ENCODE peak calls at places on chromosomes 7 and 10, in five cellular contexts. A, E, S, O and V are unnamed samples.

GRCh38 chr7:102106625-102107024 is 180.0 kb upstream of the SH2B2 start:
- DNase-seq in A (no peak), E (no peak), S (no peak), O (no peak), V (no peak)

GRCh38 chr7:20598479-20599419 is 16.7 kb upstream of the ABCB5 start:
- DNase-seq in A (no peak), E (peak; percentile 67), S (no peak), O (peak; percentile 73), V (peak; percentile 72)

GRCh38 chr7:43531700-43532099 is 51.2 kb upstream of the STK17A start:
- DNase-seq in A (no peak), E (no peak), S (no peak), O (no peak), V (no peak)

GRCh38 chr10:15824498-15824897 is 35.8 kb downstream of the MINDY3 start:
- DNase-seq in A (no peak), E (no peak), S (no peak), O (no peak), V (no peak)

GRCh38 chr10:69636626-69637550 is 6.8 kb downstream of the FAM241B start:
- DNase-seq in A (peak; percentile 56), E (no peak), S (no peak), O (no peak), V (peak; percentile 20)

GRCh38 chr7:144386741-144387140 is 16.8 kb downstream of the NOBOX start:
- DNase-seq in A (no peak), E (no peak), S (no peak), O (no peak), V (no peak)

GRCh38 chr7:7265676-7266075 is 83.3 kb downstream of the C1GALT1 start:
- DNase-seq in A (no peak), E (no peak), S (no peak), O (no peak), V (no peak)

GRCh38 chr7:54664235-54665228 is 94.5 kb downstream of the SEC61G start:
- DNase-seq in A (peak; percentile 68), E (no peak), S (no peak), O (peak; percentile 86), V (peak; percentile 32)

GRCh38 chr7:30874656-30875317 is 36.9 kb upstream of the AQP1 start:
- DNase-seq in A (no peak), E (no peak), S (no peak), O (no peak), V (no peak)

GRCh38 chr10:44416021-44416758 is 31.3 kb upstream of the CXCL12 start:
- DNase-seq in A (no peak), E (no peak), S (no peak), O (no peak), V (no peak)

GRCh38 chr10:79303631-79304478 is 43.4 kb upstream of the PPIF start:
- DNase-seq in A (no peak), E (no peak), S (no peak), O (no peak), V (no peak)

GRCh38 chr10:124568858-124569622 is 107.4 kb downstream of the LHPP start:
- DNase-seq in A (no peak), E (no peak), S (no peak), O (no peak), V (no peak)

GRCh38 chr7:115476666-115477065 is 553.9 kb downstream of the TFEC start:
- DNase-seq in A (no peak), E (no peak), S (no peak), O (peak; percentile 6), V (no peak)

GRCh38 chr10:7915923-7916322 is 97.6 kb downstream of the TAF3 start:
- DNase-seq in A (no peak), E (no peak), S (no peak), O (no peak), V (no peak)

GRCh38 chr7:106365252-106366005 is 80.6 kb upstream of the NAMPT start:
- DNase-seq in A (no peak), E (no peak), S (no peak), O (peak; percentile 48), V (peak; percentile 68)

GRCh38 chr10:43318978-43319965 is 52.2 kb upstream of the FXYD4 start:
- DNase-seq in A (no peak), E (no peak), S (no peak), O (no peak), V (no peak)

GRCh38 chr7:12110425-12110824 is 100.7 kb upstream of the TMEM106B start:
- DNase-seq in A (no peak), E (no peak), S (no peak), O (no peak), V (no peak)

GRCh38 chr7:88202278-88202677 is 17.6 kb downstream of the SRI start:
- DNase-seq in A (no peak), E (no peak), S (no peak), O (no peak), V (no peak)

GRCh38 chr7:47402941-47403340 is 179.0 kb downstream of the TNS3 start:
- DNase-seq in A (no peak), E (no peak), S (no peak), O (no peak), V (no peak)

GRCh38 chr10:100653957-100654834 is 91.2 kb upstream of the PAX2 start:
- DNase-seq in A (no peak), E (no peak), S (no peak), O (peak; percentile 69), V (no peak)

GRCh38 chr7:36937754-36938551 is 213.7 kb upstream of the AOAH start:
- DNase-seq in A (no peak), E (no peak), S (no peak), O (no peak), V (no peak)

GRCh38 chr10:9634466-9634865 is 1383.2 kb upstream of the CELF2 start:
- DNase-seq in A (no peak), E (no peak), S (no peak), O (no peak), V (no peak)

GRCh38 chr7:112362796-112363195 is 87.5 kb upstream of the IFRD1 start:
- DNase-seq in A (no peak), E (no peak), S (no peak), O (no peak), V (no peak)

GRCh38 chr10:101618871-101619270 is 30.8 kb downstream of the DPCD start:
- DNase-seq in A (no peak), E (no peak), S (no peak), O (no peak), V (no peak)

GRCh38 chr7:25314094-25314708 is 85.9 kb upstream of the NPVF start:
- DNase-seq in A (no peak), E (no peak), S (no peak), O (peak; percentile 29), V (no peak)
- TF ChIP-seq CTCF in A (no peak), E (no peak), S (no peak), O (no peak), V (no peak)

DNA sequence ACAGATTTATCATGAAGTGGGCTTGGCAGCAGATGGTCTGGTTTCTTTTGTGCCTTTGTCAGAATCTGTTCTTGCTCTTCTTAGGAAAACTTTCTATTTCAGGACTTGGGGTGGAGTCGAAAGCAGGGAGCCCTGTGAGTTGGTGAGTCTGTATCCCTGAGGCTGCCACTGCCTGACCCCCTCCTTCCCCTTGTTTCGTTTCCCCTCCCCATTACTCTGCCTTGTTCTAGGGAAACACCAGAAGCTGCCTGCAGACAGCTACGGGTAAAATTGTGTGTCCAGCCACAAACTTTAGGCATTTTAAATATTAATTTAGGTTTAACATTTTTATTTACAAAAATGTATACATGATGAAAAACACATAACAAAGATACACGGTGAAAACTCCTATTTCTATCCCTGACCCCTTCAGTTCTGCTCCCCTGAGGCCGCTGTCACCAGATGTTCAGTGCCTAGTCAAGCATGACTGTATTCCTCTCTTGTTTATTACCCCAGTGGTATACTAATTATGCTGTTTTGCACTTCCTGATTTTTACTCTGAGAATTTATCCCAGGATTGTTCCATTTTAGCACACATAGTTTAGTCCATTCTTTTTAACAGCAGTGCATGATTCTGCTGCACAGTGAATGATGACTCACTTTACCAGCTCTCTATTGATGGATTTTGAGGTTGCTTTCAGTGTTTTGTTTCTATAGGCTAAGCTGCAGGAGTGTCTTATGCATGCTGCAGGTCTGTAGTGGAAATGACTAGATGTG is 9.1 kb downstream of the TSPAN14 start:
- DNase-seq in A (no peak), E (no peak), S (no peak), O (no peak), V (peak; percentile 28)
- H3K4me3 ChIP-seq in A (peak overlapping the region; percentile 12), E (no peak overlapping the region), S (peak overlapping the region; percentile 37), O (no peak overlapping the region), V (no peak overlapping the region)

DNA sequence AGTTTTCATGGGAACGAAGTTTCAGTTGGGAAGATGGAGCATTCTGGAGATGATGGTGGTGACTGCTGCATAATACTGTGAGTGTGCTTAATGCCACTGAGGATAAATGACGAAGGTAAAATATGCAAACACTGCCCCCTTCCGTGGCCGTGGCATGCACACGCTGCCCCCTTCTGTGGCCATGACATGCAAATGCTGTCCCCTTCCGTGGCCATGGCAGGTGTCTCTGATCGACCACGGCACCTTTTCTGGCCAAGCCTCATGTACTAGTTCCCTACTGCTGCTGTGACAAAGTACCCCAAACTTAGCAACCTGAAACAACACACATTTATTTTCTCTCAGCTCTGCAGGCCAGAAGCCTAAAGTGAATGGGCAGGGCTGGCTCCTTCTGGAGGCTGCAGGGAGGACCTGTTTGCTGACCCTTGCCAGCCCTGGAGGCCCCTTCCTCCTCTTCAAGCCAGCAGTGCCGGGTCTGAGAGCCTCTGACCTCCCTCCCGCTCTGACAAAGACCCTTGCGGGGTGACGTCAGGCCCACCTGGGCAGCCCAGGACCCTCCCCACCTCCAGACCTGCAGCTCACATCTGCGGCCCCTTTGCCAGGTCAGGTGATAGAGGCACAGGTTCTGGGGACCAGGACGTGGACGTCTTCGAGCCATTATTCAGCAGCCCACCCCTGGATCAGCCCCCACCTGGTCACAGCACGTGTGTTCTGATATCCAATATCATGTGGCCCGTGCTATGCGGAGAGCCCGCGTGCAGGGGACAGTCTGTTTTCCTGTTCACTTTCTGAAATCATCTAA is 82.0 kb downstream of the MICALL2 start:
- DNase-seq in A (no peak), E (peak; percentile 17), S (no peak), O (no peak), V (no peak)
- TF ChIP-seq CTCF in A (no peak), E (no peak), S (no peak), O (no peak), V (no peak)

GRCh38 chr10:34505338-34505737 is 309.8 kb downstream of the PARD3 start:
- DNase-seq in A (no peak), E (no peak), S (no peak), O (no peak), V (no peak)
- H3K4me3 ChIP-seq in A (no peak overlapping the region), E (no peak overlapping the region), S (no peak overlapping the region), O (no peak overlapping the region), V (no peak overlapping the region)